ENCODE peak calls at places on chromosomes 1 and 21, in six cellular contexts. K is mucosa of descending colon, F is glutamatergic neuron, G is lower lobe of right lung, W is GM20000, C is progenitor cell of endocrine pancreas. X is an unnamed sample.
A peak's percentile ranks its signal among the peaks of the same experiment; 100 is the strongest.

GRCh38 chr21:34909492-34910292 is 139.4 kb downstream of the RUNX1 start:
- DNase-seq in K (no peak), G (no peak), W (no peak), F (no peak), C (no peak), X (no peak)

GRCh38 chr1:237527761-237528160 is 363.0 kb downstream of the ZP4 start:
- DNase-seq in C (no peak), W (no peak), F (no peak), G (no peak), K (no peak), X (no peak)

GRCh38 chr1:203744008-203744972 is 20.7 kb upstream of the LAX1 start:
- DNase-seq in K (no peak), W (peak; percentile 38), F (no peak), G (no peak), C (no peak), X (peak; percentile 58)

GRCh38 chr1:54604572-54605370 is 18.6 kb downstream of the FAM151A start:
- DNase-seq in K (peak; percentile 48), F (no peak), C (no peak), G (no peak), W (no peak), X (peak; percentile 56)

GRCh38 chr1:102879439-102879993 is 228.8 kb downstream of the COL11A1 start:
- DNase-seq in C (no peak), K (no peak), W (no peak), G (no peak), F (no peak), X (no peak)

GRCh38 chr1:4467241-4467640 is 187.2 kb upstream of the AJAP1 start:
- DNase-seq in F (no peak), G (no peak), K (no peak), C (no peak), W (no peak), X (no peak)

GRCh38 chr1:179708434-179709195 is 34.5 kb upstream of the FAM163A start:
- DNase-seq in C (no peak), F (no peak), G (no peak), W (no peak), K (no peak), X (no peak)

GRCh38 chr1:29719253-29719652 is 482.9 kb downstream of the PTPRU start:
- DNase-seq in F (no peak), W (no peak), K (no peak), G (no peak), C (no peak), X (peak; percentile 17)

GRCh38 chr21:42120904-42121535 is 49.9 kb downstream of the UMODL1 start:
- DNase-seq in F (no peak), G (no peak), K (no peak), C (no peak), W (no peak), X (no peak)

GRCh38 chr1:109785446-109786106 is 21.9 kb upstream of the EPS8L3 start:
- DNase-seq in K (peak; percentile 33), G (peak; percentile 26), F (no peak), C (no peak), W (no peak), X (no peak)

GRCh38 chr1:184110253-184111204 is 59.0 kb downstream of the TSEN15 start:
- DNase-seq in F (no peak), W (no peak), C (no peak), K (no peak), G (no peak), X (peak; percentile 19)

GRCh38 chr1:226121049-226121586 is 58.6 kb downstream of the H3-3A start:
- DNase-seq in G (no peak), K (no peak), F (no peak), C (no peak), W (no peak), X (no peak)

GRCh38 chr1:186750250-186750649 is 70.0 kb upstream of the PTGS2 start:
- DNase-seq in K (no peak), W (no peak), C (no peak), G (no peak), F (no peak), X (no peak)

GRCh38 chr1:50637460-50637859 is 214.2 kb upstream of the DMRTA2 start:
- DNase-seq in K (no peak), C (no peak), W (no peak), G (no peak), F (no peak), X (no peak)

DNA sequence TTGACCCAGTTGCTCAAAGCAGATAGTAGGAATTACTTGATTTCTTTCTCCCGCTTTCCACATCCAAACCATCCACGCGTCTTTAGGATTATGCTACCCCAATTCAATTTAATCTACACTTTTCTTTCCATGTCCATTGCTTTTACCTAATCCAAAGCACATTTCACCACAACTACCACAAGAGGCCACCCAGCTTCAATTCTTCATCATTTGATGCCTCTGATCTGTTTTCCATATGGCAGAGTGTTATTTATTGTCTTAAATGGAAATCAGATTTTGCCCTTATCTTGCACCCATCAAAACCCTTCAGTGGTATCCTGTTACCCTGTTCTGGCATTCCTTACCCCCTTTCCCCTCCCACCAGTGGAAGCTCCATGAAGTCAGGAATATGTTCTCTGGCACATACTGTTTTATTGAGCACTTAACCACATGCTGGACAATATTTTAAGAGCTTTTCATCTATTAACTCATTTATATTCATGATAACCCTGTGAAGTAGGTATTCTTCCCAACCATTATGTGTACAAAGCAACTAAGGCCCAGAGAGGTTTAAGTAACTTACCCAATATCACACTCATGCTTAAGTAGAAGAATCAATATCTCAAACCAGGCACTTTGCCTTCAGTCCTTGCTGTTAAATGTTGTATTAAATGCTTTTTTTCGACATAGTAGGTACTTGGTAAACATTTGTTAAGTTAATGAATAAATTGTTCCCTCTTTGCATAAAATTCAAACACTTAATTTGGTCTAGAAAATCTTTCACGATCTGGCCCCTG is 34.6 kb downstream of the CLIC4 start:
- DNase-seq in K (no peak), G (no peak), C (no peak), F (no peak), W (no peak), X (no peak)
- TF ChIP-seq CTCF in K (no peak), G (no peak), C (no peak), F (no peak), W (no peak), X (no peak)

DNA sequence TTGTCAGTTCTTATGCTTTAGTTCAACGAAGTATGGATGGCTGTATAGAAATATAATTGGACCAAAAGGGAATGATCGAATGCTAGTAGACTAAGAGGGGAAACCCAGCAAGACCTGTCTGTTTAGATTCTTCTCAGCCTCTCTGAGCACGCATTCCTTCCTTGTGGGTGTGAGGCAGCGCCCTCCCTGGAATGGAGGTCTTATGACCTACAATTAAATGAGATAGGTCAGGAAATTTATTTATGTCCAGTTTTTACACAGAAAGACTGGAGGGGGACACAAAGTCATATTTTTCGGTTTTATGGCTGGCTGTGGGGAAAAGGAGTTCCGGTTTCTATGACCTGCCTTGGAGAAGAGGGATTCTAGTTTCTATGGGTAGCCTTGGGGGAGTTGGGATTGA is 66.1 kb downstream of the KCNK1 start:
- DNase-seq in C (no peak), F (no peak), W (no peak), K (no peak), G (no peak), X (no peak)
- TF ChIP-seq CTCF in C (no peak), F (no peak), W (no peak), K (no peak), G (no peak), X (no peak)

GRCh38 chr1:185695299-185695698 is 38.9 kb upstream of the HMCN1 start:
- DNase-seq in G (no peak), C (no peak), W (no peak), K (no peak), F (no peak), X (no peak)
- TF ChIP-seq CTCF in G (no peak), C (no peak), W (no peak), K (peak; percentile 16), F (no peak), X (peak; percentile 23)

GRCh38 chr1:87953109-87953508 is 624.4 kb downstream of the LMO4 start:
- DNase-seq in C (no peak), F (no peak), G (no peak), W (no peak), K (no peak), X (no peak)

GRCh38 chr1:87953732-87954344 is 625.2 kb downstream of the LMO4 start:
- DNase-seq in K (no peak), W (peak; percentile 51), F (peak; percentile 52), G (peak; percentile 52), C (peak; percentile 41), X (peak; percentile 62)

GRCh38 chr1:87956072-87956471 is 627.4 kb downstream of the LMO4 start:
- DNase-seq in K (no peak), F (no peak), C (no peak), G (no peak), W (no peak), X (no peak)

GRCh38 chr1:87956766-87957165 is 628.1 kb downstream of the LMO4 start:
- DNase-seq in C (no peak), G (no peak), K (no peak), W (no peak), F (no peak), X (no peak)

DNA sequence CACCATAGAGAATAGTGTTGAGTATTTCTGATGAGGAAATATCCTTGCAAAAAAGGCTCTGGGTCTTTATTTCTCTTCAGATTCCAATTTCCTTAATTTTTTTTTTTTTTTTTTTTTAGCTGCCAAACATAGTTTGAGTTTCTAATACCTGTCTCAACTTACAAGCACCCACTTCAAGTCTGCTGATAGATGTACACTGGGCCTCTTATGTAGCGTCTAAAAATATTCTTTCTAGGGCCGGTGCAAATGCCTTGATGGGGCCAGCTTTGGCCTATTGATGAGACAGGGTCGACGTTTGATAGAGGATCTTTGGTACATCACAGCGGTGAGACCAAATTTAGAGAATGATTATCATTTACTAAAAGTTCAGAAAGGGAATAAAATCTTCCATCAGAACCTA is 626.4 kb downstream of the LMO4 start:
- DNase-seq in K (no peak), W (no peak), F (no peak), G (no peak), C (no peak), X (no peak)
- TF ChIP-seq CTCF in K (no peak), W (no peak), F (no peak), G (no peak), C (no peak), X (no peak)

X was measured in activated CD8-positive, alpha-beta T cell treated with anti-CD3 and anti-CD28 coated beads for 36 hours.